ENCODE peak calls at places on chromosomes 12 and 14, in eight cellular contexts. One of them, this sample, is unnamed.

GRCh38 chr12:130335517-130336392 is 1.9 kb upstream of the PIWIL1 start:
- DNase-seq in cardiac muscle cell: peak; percentile 71
- DNase-seq in tibial artery: no peak
- DNase-seq in IMR-90: peak; percentile 34
- DNase-seq in Caco-2: no peak
- DNase-seq in aorta: no peak
- DNase-seq in CD8-positive, alpha-beta T cell: no peak
- DNase-seq in adrenal gland: peak; percentile 69
- DNase-seq in this sample: peak; percentile 49

GRCh38 chr12:122859303-122860051 is 24.2 kb downstream of the HIP1R start:
- DNase-seq in adrenal gland: no peak
- DNase-seq in aorta: peak; percentile 63
- DNase-seq in cardiac muscle cell: no peak
- DNase-seq in Caco-2: no peak
- DNase-seq in CD8-positive, alpha-beta T cell: no peak
- DNase-seq in IMR-90: no peak
- DNase-seq in tibial artery: no peak
- DNase-seq in this sample: no peak

GRCh38 chr12:111361073-111361716 is 7.7 kb downstream of the PHETA1 start:
- DNase-seq in CD8-positive, alpha-beta T cell: no peak
- DNase-seq in adrenal gland: no peak
- DNase-seq in Caco-2: no peak
- DNase-seq in tibial artery: no peak
- DNase-seq in aorta: no peak
- DNase-seq in cardiac muscle cell: no peak
- DNase-seq in IMR-90: no peak
- DNase-seq in this sample: no peak

GRCh38 chr14:73888460-73888725 is 1.7 kb downstream of the ZNF410 start:
- DNase-seq in IMR-90: no peak
- DNase-seq in Caco-2: no peak
- DNase-seq in adrenal gland: no peak
- DNase-seq in cardiac muscle cell: no peak
- DNase-seq in tibial artery: no peak
- DNase-seq in CD8-positive, alpha-beta T cell: no peak
- DNase-seq in aorta: no peak
- DNase-seq in this sample: no peak

GRCh38 chr12:112153181-112153899 is 28.0 kb downstream of the TRAFD1 start:
- DNase-seq in CD8-positive, alpha-beta T cell: no peak
- DNase-seq in IMR-90: no peak
- DNase-seq in tibial artery: no peak
- DNase-seq in aorta: peak; percentile 34
- DNase-seq in Caco-2: no peak
- DNase-seq in cardiac muscle cell: no peak
- DNase-seq in adrenal gland: peak; percentile 17
- DNase-seq in this sample: no peak

GRCh38 chr14:59484611-59485174 is 376 bp downstream of the JKAMP start:
- DNase-seq in IMR-90: peak; percentile 17
- DNase-seq in Caco-2: no peak
- DNase-seq in CD8-positive, alpha-beta T cell: no peak
- DNase-seq in aorta: no peak
- DNase-seq in tibial artery: no peak
- DNase-seq in adrenal gland: no peak
- DNase-seq in cardiac muscle cell: no peak
- DNase-seq in this sample: no peak

GRCh38 chr14:33127531-33127930 is 188.9 kb downstream of the NPAS3 start:
- DNase-seq in aorta: no peak
- DNase-seq in cardiac muscle cell: no peak
- DNase-seq in IMR-90: no peak
- DNase-seq in tibial artery: no peak
- DNase-seq in Caco-2: no peak
- DNase-seq in CD8-positive, alpha-beta T cell: no peak
- DNase-seq in adrenal gland: no peak
- DNase-seq in this sample: no peak

GRCh38 chr14:64891839-64892375 is 12.2 kb upstream of the SPTB start:
- DNase-seq in Caco-2: no peak
- DNase-seq in cardiac muscle cell: peak; percentile 75
- DNase-seq in CD8-positive, alpha-beta T cell: no peak
- DNase-seq in adrenal gland: peak; percentile 51
- DNase-seq in aorta: no peak
- DNase-seq in tibial artery: no peak
- DNase-seq in IMR-90: peak; percentile 77
- DNase-seq in this sample: peak; percentile 57

GRCh38 chr12:42759622-42760273 is 170.2 kb upstream of the PRICKLE1 start:
- DNase-seq in CD8-positive, alpha-beta T cell: no peak
- DNase-seq in cardiac muscle cell: no peak
- DNase-seq in Caco-2: no peak
- DNase-seq in IMR-90: peak; percentile 77
- DNase-seq in aorta: peak; percentile 79
- DNase-seq in adrenal gland: peak; percentile 63
- DNase-seq in tibial artery: peak; percentile 84
- DNase-seq in this sample: no peak

GRCh38 chr12:52207895-52208294 is 16.1 kb upstream of the KRT80 start:
- DNase-seq in CD8-positive, alpha-beta T cell: no peak
- DNase-seq in IMR-90: peak; percentile 28
- DNase-seq in aorta: peak; percentile 80
- DNase-seq in adrenal gland: peak; percentile 91
- DNase-seq in tibial artery: peak; percentile 57
- DNase-seq in Caco-2: no peak
- DNase-seq in cardiac muscle cell: no peak
- DNase-seq in this sample: no peak

GRCh38 chr14:54673193-54674121 is 106.5 kb downstream of the SAMD4A start:
- DNase-seq in CD8-positive, alpha-beta T cell: no peak
- DNase-seq in aorta: no peak
- DNase-seq in tibial artery: no peak
- DNase-seq in cardiac muscle cell: peak; percentile 46
- DNase-seq in IMR-90: peak; percentile 66
- DNase-seq in Caco-2: no peak
- DNase-seq in adrenal gland: no peak
- DNase-seq in this sample: peak; percentile 84

GRCh38 chr12:79217306-79217705 is 352.7 kb downstream of the SYT1 start:
- DNase-seq in adrenal gland: no peak
- DNase-seq in aorta: no peak
- DNase-seq in CD8-positive, alpha-beta T cell: no peak
- DNase-seq in tibial artery: no peak
- DNase-seq in cardiac muscle cell: no peak
- DNase-seq in Caco-2: no peak
- DNase-seq in IMR-90: no peak
- DNase-seq in this sample: no peak

GRCh38 chr14:38389666-38390065 is 133.8 kb upstream of the CLEC14A start:
- DNase-seq in Caco-2: no peak
- DNase-seq in CD8-positive, alpha-beta T cell: no peak
- DNase-seq in IMR-90: peak; percentile 63
- DNase-seq in tibial artery: no peak
- DNase-seq in adrenal gland: no peak
- DNase-seq in cardiac muscle cell: no peak
- DNase-seq in aorta: no peak
- DNase-seq in this sample: no peak

GRCh38 chr12:107330901-107331431 is 237.6 kb upstream of the CRY1 start:
- DNase-seq in Caco-2: no peak
- DNase-seq in aorta: no peak
- DNase-seq in tibial artery: no peak
- DNase-seq in adrenal gland: no peak
- DNase-seq in CD8-positive, alpha-beta T cell: no peak
- DNase-seq in IMR-90: no peak
- DNase-seq in cardiac muscle cell: no peak
- DNase-seq in this sample: peak; percentile 36

GRCh38 chr14:90300649-90301048 is 31.1 kb downstream of the NRDE2 start:
- DNase-seq in Caco-2: no peak
- DNase-seq in CD8-positive, alpha-beta T cell: no peak
- DNase-seq in tibial artery: no peak
- DNase-seq in adrenal gland: no peak
- DNase-seq in cardiac muscle cell: no peak
- DNase-seq in IMR-90: peak; percentile 24
- DNase-seq in aorta: no peak
- DNase-seq in this sample: no peak

DNA sequence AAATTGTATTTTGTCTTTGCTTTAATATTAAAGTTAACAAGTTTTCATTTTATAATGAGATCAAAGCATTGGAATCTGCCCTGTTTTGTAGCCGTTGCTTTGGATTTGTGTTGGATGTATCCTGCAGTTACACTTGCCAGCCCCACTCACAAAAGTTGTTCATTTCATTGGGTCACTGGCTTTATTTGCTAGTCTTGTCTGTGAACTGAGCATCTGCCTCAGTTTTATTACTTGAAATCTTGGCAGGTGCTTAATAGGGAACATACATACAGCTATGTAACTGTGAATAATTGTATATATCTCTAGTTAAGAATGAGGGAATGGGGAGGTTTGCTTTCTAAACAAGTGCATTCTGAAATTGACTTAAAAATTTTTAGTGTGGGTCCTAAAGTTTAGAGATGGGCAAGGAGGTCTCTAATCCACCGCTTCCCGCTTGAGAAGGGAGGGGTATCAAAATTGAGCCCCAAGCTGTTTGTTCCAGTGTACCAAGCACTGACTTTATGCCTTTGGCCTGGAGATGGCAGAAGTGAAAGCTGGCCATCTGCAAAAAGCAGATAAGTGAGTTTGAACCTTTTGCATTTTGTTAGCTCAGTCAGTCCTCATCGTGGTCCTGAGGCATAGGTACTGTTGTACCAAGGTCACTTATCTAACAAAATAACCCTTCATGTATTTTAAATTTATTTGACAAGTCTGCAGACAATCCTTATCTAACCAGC is 9.3 kb downstream of the EIF5 start:
- DNase-seq in Caco-2: no peak
- DNase-seq in tibial artery: no peak
- DNase-seq in cardiac muscle cell: no peak
- DNase-seq in CD8-positive, alpha-beta T cell: no peak
- DNase-seq in aorta: no peak
- DNase-seq in IMR-90: no peak
- DNase-seq in adrenal gland: no peak
- DNase-seq in this sample: no peak
- H3K36me3 ChIP-seq in Caco-2: peaks cover 2% of the 10 kb centered on the region
- H3K36me3 ChIP-seq in tibial artery: peaks cover 65% of the 10 kb centered on the region
- H3K36me3 ChIP-seq in cardiac muscle cell: peaks cover 64% of the 10 kb centered on the region
- H3K36me3 ChIP-seq in CD8-positive, alpha-beta T cell: peaks cover 64% of the 10 kb centered on the region
- H3K36me3 ChIP-seq in aorta: peaks cover 14% of the 10 kb centered on the region
- H3K36me3 ChIP-seq in IMR-90: peaks cover 56% of the 10 kb centered on the region
- H3K36me3 ChIP-seq in adrenal gland: no peaks in the 10 kb centered on the region
- H3K36me3 ChIP-seq in this sample: peaks cover 66% of the 10 kb centered on the region

GRCh38 chr12:133222211-133222610 is 13.5 kb downstream of the ANHX start:
- DNase-seq in cardiac muscle cell: no peak
- DNase-seq in tibial artery: no peak
- DNase-seq in adrenal gland: no peak
- DNase-seq in Caco-2: no peak
- DNase-seq in aorta: no peak
- DNase-seq in CD8-positive, alpha-beta T cell: no peak
- DNase-seq in IMR-90: no peak
- DNase-seq in this sample: no peak

GRCh38 chr12:133227281-133227852 is 8.3 kb downstream of the ANHX start:
- DNase-seq in adrenal gland: no peak
- DNase-seq in Caco-2: no peak
- DNase-seq in aorta: no peak
- DNase-seq in cardiac muscle cell: no peak
- DNase-seq in CD8-positive, alpha-beta T cell: no peak
- DNase-seq in IMR-90: no peak
- DNase-seq in tibial artery: no peak
- DNase-seq in this sample: no peak

GRCh38 chr12:133226690-133227089 is 9.0 kb downstream of the ANHX start:
- DNase-seq in cardiac muscle cell: no peak
- DNase-seq in adrenal gland: no peak
- DNase-seq in aorta: no peak
- DNase-seq in IMR-90: no peak
- DNase-seq in Caco-2: no peak
- DNase-seq in tibial artery: no peak
- DNase-seq in CD8-positive, alpha-beta T cell: no peak
- DNase-seq in this sample: no peak

GRCh38 chr12:133221241-133221640 is 14.4 kb downstream of the ANHX start:
- DNase-seq in adrenal gland: no peak
- DNase-seq in IMR-90: no peak
- DNase-seq in cardiac muscle cell: no peak
- DNase-seq in tibial artery: no peak
- DNase-seq in CD8-positive, alpha-beta T cell: no peak
- DNase-seq in Caco-2: no peak
- DNase-seq in aorta: no peak
- DNase-seq in this sample: no peak

GRCh38 chr12:133225527-133225926 is 10.2 kb downstream of the ANHX start:
- DNase-seq in aorta: no peak
- DNase-seq in IMR-90: no peak
- DNase-seq in CD8-positive, alpha-beta T cell: no peak
- DNase-seq in Caco-2: no peak
- DNase-seq in adrenal gland: no peak
- DNase-seq in tibial artery: no peak
- DNase-seq in cardiac muscle cell: no peak
- DNase-seq in this sample: no peak
- H3K9me3 ChIP-seq in aorta: peaks cover 4% of the 10 kb centered on the region
- H3K9me3 ChIP-seq in IMR-90: peaks cover 68% of the 10 kb centered on the region
- H3K9me3 ChIP-seq in CD8-positive, alpha-beta T cell: no peaks in the 10 kb centered on the region
- H3K9me3 ChIP-seq in Caco-2: no peaks in the 10 kb centered on the region
- H3K9me3 ChIP-seq in adrenal gland: no peaks in the 10 kb centered on the region
- H3K9me3 ChIP-seq in tibial artery: peaks cover 10% of the 10 kb centered on the region
- H3K9me3 ChIP-seq in cardiac muscle cell: no peaks in the 10 kb centered on the region
- H3K9me3 ChIP-seq in this sample: peaks cover 5% of the 10 kb centered on the region

DNA sequence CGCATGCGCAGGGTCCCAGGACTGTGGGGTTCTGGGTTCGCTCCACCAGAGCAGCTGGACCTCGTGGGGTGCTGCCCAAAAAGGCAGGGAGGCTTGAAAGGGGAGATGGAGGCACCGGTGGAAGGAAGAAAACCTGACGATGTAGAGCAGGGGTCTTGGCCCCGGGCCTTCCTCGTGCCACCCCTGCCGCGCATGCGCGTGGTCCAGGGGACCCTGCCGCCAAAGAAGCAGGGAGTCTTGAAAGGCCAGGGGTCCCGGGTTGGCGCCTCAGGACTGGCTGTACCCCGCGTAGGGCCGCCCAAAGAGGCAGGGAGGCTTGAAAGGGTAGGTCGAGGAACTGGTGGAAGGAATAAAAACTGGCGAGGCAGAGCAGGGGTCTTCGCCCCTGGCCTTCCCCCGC is 321.0 kb downstream of the ALG10 start:
- DNase-seq in IMR-90: no peak
- DNase-seq in adrenal gland: no peak
- DNase-seq in aorta: no peak
- DNase-seq in Caco-2: no peak
- DNase-seq in tibial artery: no peak
- DNase-seq in cardiac muscle cell: no peak
- DNase-seq in CD8-positive, alpha-beta T cell: no peak
- DNase-seq in this sample: no peak
- H3K4me3 ChIP-seq in IMR-90: no peak overlapping the region
- H3K4me3 ChIP-seq in adrenal gland: no peak overlapping the region
- H3K4me3 ChIP-seq in aorta: no peak overlapping the region
- H3K4me3 ChIP-seq in Caco-2: no peak overlapping the region
- H3K4me3 ChIP-seq in tibial artery: no peak overlapping the region
- H3K4me3 ChIP-seq in cardiac muscle cell: no peak overlapping the region
- H3K4me3 ChIP-seq in CD8-positive, alpha-beta T cell: no peak overlapping the region
- H3K4me3 ChIP-seq in this sample: no peak overlapping the region

DNA sequence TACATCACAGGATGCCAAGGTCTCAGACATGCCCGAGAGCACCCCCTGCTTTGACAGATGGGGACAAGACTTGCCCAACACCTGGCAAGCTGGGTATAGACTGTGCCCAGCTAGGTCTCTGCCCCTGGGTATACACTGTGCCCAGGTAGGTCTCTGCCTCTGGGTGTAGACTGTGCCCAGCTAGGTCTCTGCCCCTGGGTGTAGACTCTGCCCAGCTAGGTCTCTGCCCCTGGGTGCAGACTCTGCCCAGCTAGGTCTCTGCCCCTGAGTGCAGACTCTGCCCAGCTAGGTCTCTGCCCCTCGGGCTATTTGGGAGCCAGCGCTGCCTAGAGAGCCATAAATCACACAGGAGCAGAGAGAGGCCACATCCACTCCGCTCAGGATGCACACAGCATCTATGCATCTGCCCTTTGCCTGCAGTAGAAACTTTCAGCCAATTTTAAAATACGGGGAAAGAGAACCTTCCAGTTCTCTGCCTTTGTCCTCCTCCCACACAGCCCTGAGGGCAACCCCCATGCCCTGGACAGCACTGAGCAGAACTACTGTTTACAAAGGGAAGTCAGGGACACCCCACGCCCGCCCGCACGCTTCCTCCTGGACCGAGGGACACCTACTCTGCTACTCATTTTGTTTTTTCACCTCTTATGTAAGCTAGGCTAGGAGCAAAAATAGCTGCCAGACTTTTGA is 85.7 kb downstream of the CCDC88C start:
- DNase-seq in cardiac muscle cell: no peak
- DNase-seq in CD8-positive, alpha-beta T cell: no peak
- DNase-seq in IMR-90: no peak
- DNase-seq in tibial artery: no peak
- DNase-seq in adrenal gland: no peak
- DNase-seq in aorta: no peak
- DNase-seq in Caco-2: no peak
- DNase-seq in this sample: no peak
- H3K36me3 ChIP-seq in cardiac muscle cell: no peaks in the 10 kb centered on the region
- H3K36me3 ChIP-seq in CD8-positive, alpha-beta T cell: peaks cover 47% of the 10 kb centered on the region
- H3K36me3 ChIP-seq in IMR-90: no peaks in the 10 kb centered on the region
- H3K36me3 ChIP-seq in tibial artery: no peaks in the 10 kb centered on the region
- H3K36me3 ChIP-seq in adrenal gland: no peaks in the 10 kb centered on the region
- H3K36me3 ChIP-seq in aorta: no peaks in the 10 kb centered on the region
- H3K36me3 ChIP-seq in Caco-2: no peaks in the 10 kb centered on the region
- H3K36me3 ChIP-seq in this sample: peaks cover 25% of the 10 kb centered on the region

This sample was measured in HAP-1.